ENCODE peak calls at places on chromosomes 7 and 10, in five cellular contexts. One of them, this sample, is unnamed.
A peak's percentile ranks its signal among the peaks of the same experiment; 100 is the strongest.

GRCh38 chr10:104331208-104331838 is 6.9 kb downstream of the ITPRIP start:
- ATAC-seq in GM12878: no peak
- ATAC-seq in HepG2: peak; percentile 54
- ATAC-seq in upper lobe of left lung: no peak
- ATAC-seq in K562: no peak
- ATAC-seq in this sample: peak; percentile 4

GRCh38 chr7:108236681-108237415 is 106.7 kb upstream of the LAMB4 start:
- ATAC-seq in GM12878: peak; percentile 31
- ATAC-seq in HepG2: no peak
- ATAC-seq in upper lobe of left lung: no peak
- ATAC-seq in K562: peak; percentile 34
- ATAC-seq in this sample: no peak

GRCh38 chr7:36969376-36969775 is 245.1 kb upstream of the AOAH start:
- ATAC-seq in GM12878: no peak
- ATAC-seq in HepG2: no peak
- ATAC-seq in upper lobe of left lung: no peak
- ATAC-seq in K562: no peak
- ATAC-seq in this sample: no peak

GRCh38 chr7:148727501-148728278 is 29.0 kb downstream of the CUL1 start:
- ATAC-seq in GM12878: peak; percentile 43
- ATAC-seq in HepG2: no peak
- ATAC-seq in upper lobe of left lung: no peak
- ATAC-seq in K562: no peak
- ATAC-seq in this sample: no peak

GRCh38 chr7:41047192-41047591 is 655.7 kb downstream of the INHBA start:
- ATAC-seq in GM12878: peak; percentile 12
- ATAC-seq in HepG2: no peak
- ATAC-seq in upper lobe of left lung: no peak
- ATAC-seq in K562: no peak
- ATAC-seq in this sample: no peak

GRCh38 chr7:151115836-151116418 is 29.7 kb downstream of the AGAP3 start:
- ATAC-seq in GM12878: no peak
- ATAC-seq in HepG2: no peak
- ATAC-seq in upper lobe of left lung: peak; percentile 92
- ATAC-seq in K562: no peak
- ATAC-seq in this sample: no peak

GRCh38 chr7:65325793-65326432 is 47.7 kb upstream of the ZNF92 start:
- ATAC-seq in GM12878: no peak
- ATAC-seq in HepG2: no peak
- ATAC-seq in upper lobe of left lung: no peak
- ATAC-seq in K562: peak; percentile 49
- ATAC-seq in this sample: no peak

GRCh38 chr10:129048513-129048912 is 418.5 kb upstream of the MGMT start:
- ATAC-seq in GM12878: no peak
- ATAC-seq in HepG2: no peak
- ATAC-seq in upper lobe of left lung: no peak
- ATAC-seq in K562: no peak
- ATAC-seq in this sample: no peak

GRCh38 chr10:35435824-35436223 is 99.5 kb downstream of the CCNY start:
- ATAC-seq in GM12878: no peak
- ATAC-seq in HepG2: no peak
- ATAC-seq in upper lobe of left lung: peak; percentile 43
- ATAC-seq in K562: no peak
- ATAC-seq in this sample: peak; percentile 51

GRCh38 chr10:52752261-52752660 is 20.3 kb downstream of the MBL2 start:
- ATAC-seq in GM12878: no peak
- ATAC-seq in HepG2: no peak
- ATAC-seq in upper lobe of left lung: no peak
- ATAC-seq in K562: no peak
- ATAC-seq in this sample: no peak

GRCh38 chr10:122164028-122164601 is 107.0 kb upstream of the BTBD16 start:
- ATAC-seq in GM12878: no peak
- ATAC-seq in HepG2: no peak
- ATAC-seq in upper lobe of left lung: no peak
- ATAC-seq in K562: no peak
- ATAC-seq in this sample: peak; percentile 50

GRCh38 chr10:28242560-28243204 is 60.2 kb downstream of the MPP7 start:
- ATAC-seq in GM12878: no peak
- ATAC-seq in HepG2: no peak
- ATAC-seq in upper lobe of left lung: no peak
- ATAC-seq in K562: no peak
- ATAC-seq in this sample: no peak

GRCh38 chr7:131231381-131232220 is 96.1 kb upstream of the MKLN1 start:
- ATAC-seq in GM12878: peak; percentile 90
- ATAC-seq in HepG2: no peak
- ATAC-seq in upper lobe of left lung: peak; percentile 69
- ATAC-seq in K562: peak; percentile 73
- ATAC-seq in this sample: peak; percentile 66

GRCh38 chr7:84446991-84447480 is 252.4 kb upstream of the SEMA3A start:
- ATAC-seq in GM12878: no peak
- ATAC-seq in HepG2: no peak
- ATAC-seq in upper lobe of left lung: peak; percentile 49
- ATAC-seq in K562: no peak
- ATAC-seq in this sample: no peak

GRCh38 chr7:129989466-129989865 is 36.7 kb upstream of the UBE2H start:
- ATAC-seq in GM12878: peak; percentile 94
- ATAC-seq in HepG2: no peak
- ATAC-seq in upper lobe of left lung: no peak
- ATAC-seq in K562: no peak
- ATAC-seq in this sample: no peak

GRCh38 chr10:128000660-128001059 is 93.8 kb downstream of the PTPRE start:
- ATAC-seq in GM12878: no peak
- ATAC-seq in HepG2: no peak
- ATAC-seq in upper lobe of left lung: peak; percentile 83
- ATAC-seq in K562: no peak
- ATAC-seq in this sample: no peak

GRCh38 chr10:104026762-104027161 is 58.9 kb downstream of the COL17A1 start:
- ATAC-seq in GM12878: no peak
- ATAC-seq in HepG2: no peak
- ATAC-seq in upper lobe of left lung: no peak
- ATAC-seq in K562: no peak
- ATAC-seq in this sample: no peak

GRCh38 chr7:148621563-148621962 is 31.0 kb downstream of the C7orf33 start:
- ATAC-seq in GM12878: no peak
- ATAC-seq in HepG2: no peak
- ATAC-seq in upper lobe of left lung: no peak
- ATAC-seq in K562: no peak
- ATAC-seq in this sample: no peak

GRCh38 chr7:17786314-17786852 is 153.9 kb downstream of the SNX13 start:
- ATAC-seq in GM12878: no peak
- ATAC-seq in HepG2: peak; percentile 38
- ATAC-seq in upper lobe of left lung: no peak
- ATAC-seq in K562: peak; percentile 60
- ATAC-seq in this sample: no peak

GRCh38 chr10:77800738-77801266 is 125.8 kb downstream of the DLG5 start:
- ATAC-seq in GM12878: peak; percentile 52
- ATAC-seq in HepG2: no peak
- ATAC-seq in upper lobe of left lung: no peak
- ATAC-seq in K562: no peak
- ATAC-seq in this sample: no peak

GRCh38 chr10:77799352-77799751 is 127.2 kb downstream of the DLG5 start:
- ATAC-seq in GM12878: no peak
- ATAC-seq in HepG2: no peak
- ATAC-seq in upper lobe of left lung: no peak
- ATAC-seq in K562: peak; percentile 25
- ATAC-seq in this sample: no peak

GRCh38 chr10:77804371-77804770 is 122.2 kb downstream of the DLG5 start:
- ATAC-seq in GM12878: no peak
- ATAC-seq in HepG2: no peak
- ATAC-seq in upper lobe of left lung: no peak
- ATAC-seq in K562: no peak
- ATAC-seq in this sample: no peak

GRCh38 chr10:77800320-77800719 is 126.2 kb downstream of the DLG5 start:
- ATAC-seq in GM12878: no peak
- ATAC-seq in HepG2: no peak
- ATAC-seq in upper lobe of left lung: no peak
- ATAC-seq in K562: no peak
- ATAC-seq in this sample: no peak

DNA sequence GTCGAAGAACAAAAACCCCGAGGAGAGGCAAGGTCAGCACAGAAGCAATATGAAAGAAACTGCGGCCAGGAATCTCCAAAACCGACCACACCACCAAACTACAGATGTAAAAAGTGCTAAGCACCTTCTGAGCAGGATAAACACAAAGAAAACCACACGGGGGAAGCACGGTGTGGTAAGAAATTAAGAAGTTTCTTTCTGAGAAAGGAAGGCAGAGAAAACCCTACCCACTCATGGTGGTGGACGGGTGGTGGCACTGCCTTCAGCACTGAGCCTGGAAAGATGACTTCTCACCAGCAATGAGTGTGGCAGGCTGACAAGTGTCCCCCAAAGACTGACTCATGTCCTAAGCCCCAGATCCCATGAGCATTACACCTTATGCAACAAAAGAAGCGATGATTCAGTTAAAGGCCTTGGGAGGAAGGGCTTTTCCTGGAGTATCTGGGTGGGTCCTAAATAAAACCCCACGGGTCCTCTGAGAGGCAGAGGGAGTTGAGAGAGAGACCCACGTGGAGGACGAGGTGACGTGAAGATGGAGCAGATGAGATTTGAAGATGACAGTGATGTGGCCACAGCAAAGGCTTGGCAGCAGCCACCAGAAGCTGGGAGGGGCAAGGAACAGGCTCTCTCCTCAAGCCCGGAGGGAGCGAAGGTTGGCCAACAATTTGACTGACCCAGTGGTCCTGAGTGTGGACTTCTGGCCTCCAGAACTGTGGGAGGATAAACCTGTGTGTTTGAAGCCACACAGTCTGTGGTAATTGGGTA is 124.9 kb downstream of the DLG5 start:
- ATAC-seq in GM12878: peak; percentile 95
- ATAC-seq in HepG2: no peak
- ATAC-seq in upper lobe of left lung: no peak
- ATAC-seq in K562: no peak
- ATAC-seq in this sample: no peak
- H3K27me3 ChIP-seq in GM12878: no peaks in the 10 kb centered on the region
- H3K27me3 ChIP-seq in HepG2: no peaks in the 10 kb centered on the region
- H3K27me3 ChIP-seq in upper lobe of left lung: no peaks in the 10 kb centered on the region
- H3K27me3 ChIP-seq in K562: no peaks in the 10 kb centered on the region
- H3K27me3 ChIP-seq in this sample: no peaks in the 10 kb centered on the region

DNA sequence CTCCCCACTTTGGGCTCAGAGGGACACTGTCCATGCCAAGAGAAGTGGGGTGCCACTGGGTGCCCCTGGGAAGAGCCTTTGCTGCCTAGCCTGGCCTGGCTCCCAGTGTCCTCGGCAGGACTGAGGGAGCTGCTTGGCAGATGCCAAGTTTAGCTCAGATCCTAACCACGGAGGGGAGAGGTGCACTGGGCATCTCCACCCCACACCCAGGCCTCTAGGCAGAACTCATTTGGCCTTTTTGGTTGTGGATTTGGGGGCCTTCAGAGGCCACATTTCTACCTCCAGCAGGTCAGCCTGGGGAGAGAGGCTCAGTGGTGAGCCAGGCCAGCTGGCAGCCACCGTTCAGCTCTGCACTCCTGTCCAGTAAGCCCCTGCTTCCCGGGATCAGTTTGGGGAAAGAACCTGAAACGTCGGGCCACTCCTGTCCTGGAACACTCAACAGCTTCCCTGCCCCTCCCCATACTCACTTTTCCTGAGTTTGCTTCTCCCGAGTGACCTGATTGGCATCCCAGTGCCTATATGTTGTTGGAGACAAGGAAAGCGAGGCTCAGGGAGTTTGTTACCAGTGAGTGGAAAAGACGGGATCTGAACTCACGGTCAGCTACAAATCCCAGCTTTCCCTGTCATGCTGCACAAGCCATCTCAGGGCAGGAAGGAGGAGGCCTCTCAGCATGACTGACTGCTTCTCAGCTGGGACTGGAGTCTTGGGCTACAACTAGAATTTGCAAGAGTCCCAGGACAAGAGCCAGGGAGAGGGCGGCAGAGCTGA is 11.2 kb upstream of the CXCL12 start:
- ATAC-seq in GM12878: no peak
- ATAC-seq in HepG2: no peak
- ATAC-seq in upper lobe of left lung: no peak
- ATAC-seq in K562: no peak
- ATAC-seq in this sample: no peak
- TF ChIP-seq EP300 in GM12878: no peak
- TF ChIP-seq EP300 in HepG2: no peak
- TF ChIP-seq EP300 in upper lobe of left lung: no peak
- TF ChIP-seq EP300 in K562: no peak
- TF ChIP-seq EP300 in this sample: no peak

DNA sequence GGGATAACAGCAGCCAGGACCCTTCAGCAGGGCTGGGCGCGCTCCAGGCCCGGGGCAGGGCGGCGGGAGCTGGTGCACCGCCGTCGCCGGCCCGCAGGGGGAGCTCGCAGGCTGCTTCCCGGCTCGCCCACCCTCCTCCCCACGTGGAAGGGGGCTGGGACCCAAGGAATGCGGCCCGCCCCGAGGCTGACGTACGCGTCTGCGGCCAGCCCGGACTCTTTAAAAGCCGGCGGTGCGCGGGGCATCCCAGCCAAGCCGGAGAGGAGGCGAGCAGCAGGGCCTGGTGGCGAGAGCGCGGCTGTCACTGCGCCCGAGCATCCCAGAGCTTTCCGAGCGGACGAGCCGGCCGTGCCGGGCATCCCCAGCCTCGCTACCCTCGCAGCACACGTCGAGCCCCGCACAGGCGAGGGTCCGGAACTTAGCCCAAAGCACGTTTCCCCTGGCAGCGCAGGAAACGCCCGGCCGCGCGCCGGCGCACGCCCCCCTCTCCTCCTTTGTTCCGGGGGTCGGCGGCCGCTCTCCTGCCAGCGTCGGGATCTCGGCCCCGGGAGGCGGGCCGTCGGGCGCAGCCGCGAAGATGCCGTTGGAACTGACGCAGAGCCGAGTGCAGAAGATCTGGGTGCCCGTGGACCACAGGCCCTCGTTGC is at the start of gene PFKFB3:
- ATAC-seq in GM12878: peak; percentile 80
- ATAC-seq in HepG2: peak; percentile 86
- ATAC-seq in upper lobe of left lung: peak; percentile 96
- ATAC-seq in K562: peak; percentile 94
- ATAC-seq in this sample: peak; percentile 95
- TF ChIP-seq POLR2A in GM12878: peak; percentile 100
- TF ChIP-seq POLR2A in HepG2: peak; percentile 92
- TF ChIP-seq POLR2A in upper lobe of left lung: peak; percentile 99
- TF ChIP-seq POLR2A in K562: peak; percentile 45
- TF ChIP-seq POLR2A in this sample: peak; percentile 99

GRCh38 chr7:73582664-73583202 is 4.4 kb upstream of the TBL2 start:
- ATAC-seq in GM12878: no peak
- ATAC-seq in HepG2: no peak
- ATAC-seq in upper lobe of left lung: no peak
- ATAC-seq in K562: no peak
- ATAC-seq in this sample: no peak
- H3K27me3 ChIP-seq in GM12878: no peaks in the 10 kb centered on the region
- H3K27me3 ChIP-seq in HepG2: no peaks in the 10 kb centered on the region
- H3K27me3 ChIP-seq in upper lobe of left lung: no peaks in the 10 kb centered on the region
- H3K27me3 ChIP-seq in K562: no peaks in the 10 kb centered on the region
- H3K27me3 ChIP-seq in this sample: no peaks in the 10 kb centered on the region

GRCh38 chr10:110483633-110484032 is 14.1 kb upstream of the DUSP5 start:
- ATAC-seq in GM12878: no peak
- ATAC-seq in HepG2: no peak
- ATAC-seq in upper lobe of left lung: no peak
- ATAC-seq in K562: peak; percentile 82
- ATAC-seq in this sample: no peak
- TF ChIP-seq EP300 in GM12878: no peak
- TF ChIP-seq EP300 in HepG2: no peak
- TF ChIP-seq EP300 in upper lobe of left lung: no peak
- TF ChIP-seq EP300 in K562: peak; percentile 82
- TF ChIP-seq EP300 in this sample: no peak

This sample was measured in gastroesophageal sphincter.